ENCODE peak calls at places on chromosomes 6 and 20, in six cellular contexts. W is Karpas-422, Q is neuronal stem cell, S is mesenchymal stem cell, F is SK-N-SH, D is hepatocyte. B is an unnamed sample.

GRCh38 chr20:33995053-33995816 is 1.5 kb downstream of the RALY start:
- DNase-seq in F (no peak), D (peak; percentile 21), S (peak; percentile 27), Q (no peak), W (peak; percentile 51), B (peak; percentile 7)

GRCh38 chr6:84052204-84052882 is 18.8 kb downstream of the MRAP2 start:
- DNase-seq in W (peak; percentile 57), F (peak; percentile 52), Q (peak; percentile 76), S (no peak), D (peak; percentile 53), B (peak; percentile 70)

GRCh38 chr6:28474441-28475219 is 31.3 kb upstream of the ZSCAN23 start:
- DNase-seq in W (peak; percentile 77), F (peak; percentile 39), S (peak; percentile 87), Q (peak; percentile 79), D (peak; percentile 79), B (peak; percentile 72)

GRCh38 chr6:42692151-42692911 is 30.1 kb downstream of the PRPH2 start:
- DNase-seq in S (peak; percentile 67), Q (no peak), D (no peak), F (no peak), W (no peak), B (peak; percentile 60)

GRCh38 chr6:137661601-137662000 is 167.4 kb upstream of the OLIG3 start:
- DNase-seq in D (no peak), W (peak; percentile 78), F (no peak), S (no peak), Q (no peak), B (peak; percentile 41)

GRCh38 chr6:14804444-14805210 is 441.2 kb upstream of the JARID2 start:
- DNase-seq in D (peak; percentile 84), Q (no peak), F (peak; percentile 71), W (no peak), S (peak; percentile 92), B (no peak)

GRCh38 chr20:31260326-31260932 is 3.0 kb downstream of the DEFB115 start:
- DNase-seq in S (no peak), D (peak; percentile 44), W (peak; percentile 77), F (peak; percentile 29), Q (no peak), B (no peak)

GRCh38 chr20:56995635-56996075 is 270.8 kb downstream of the BMP7 start:
- DNase-seq in D (peak; percentile 51), F (peak; percentile 59), S (no peak), W (peak; percentile 78), Q (peak; percentile 41), B (no peak)

GRCh38 chr6:2876210-2877056 is 26.7 kb downstream of the SERPINB9 start:
- DNase-seq in W (peak; percentile 52), D (peak; percentile 75), S (peak; percentile 91), Q (no peak), F (peak; percentile 79), B (peak; percentile 98)

GRCh38 chr6:160999508-160999907 is 7.9 kb downstream of the MAP3K4 start:
- DNase-seq in D (no peak), W (no peak), Q (no peak), F (no peak), S (no peak), B (no peak)

GRCh38 chr6:119128252-119128912 is 49.9 kb upstream of the FAM184A start:
- DNase-seq in D (no peak), S (peak; percentile 68), W (no peak), F (no peak), Q (no peak), B (no peak)

GRCh38 chr6:160520043-160520904 is 143.8 kb downstream of the LPA start:
- DNase-seq in F (peak; percentile 79), S (peak; percentile 75), D (peak; percentile 82), W (no peak), Q (peak; percentile 75), B (peak; percentile 25)

DNA sequence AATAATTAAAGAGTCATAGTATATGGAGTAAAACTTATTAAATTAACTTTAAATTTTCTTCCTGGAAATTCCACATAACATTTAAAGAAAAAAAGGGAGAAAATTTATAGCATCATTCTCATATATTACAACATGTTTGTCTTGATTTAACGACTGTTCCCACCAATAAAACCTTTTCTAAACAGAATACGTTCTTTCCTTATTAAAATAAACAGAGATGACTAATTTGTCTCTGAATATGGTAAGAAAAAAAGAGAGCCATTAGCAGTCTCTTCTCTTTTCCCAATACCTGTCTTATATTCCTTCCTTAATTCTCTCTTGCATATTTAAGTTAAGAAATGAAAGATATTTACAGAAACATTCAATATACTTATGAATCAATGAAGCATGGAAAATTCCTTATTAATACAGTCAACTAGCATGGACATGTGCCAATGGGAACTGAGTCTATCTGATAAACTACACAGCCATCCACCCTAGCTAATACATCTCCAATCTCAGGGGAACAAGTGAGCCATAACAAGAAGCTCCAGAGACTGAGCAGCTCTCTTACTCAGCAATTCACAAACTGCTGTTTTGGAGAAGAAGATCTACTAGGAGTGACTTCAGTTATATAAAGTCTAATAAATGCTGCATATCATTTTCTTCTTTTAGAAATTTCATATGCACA is 347.1 kb upstream of the MANEA start:
- DNase-seq in W (peak; percentile 79), S (peak; percentile 10), F (no peak), Q (no peak), D (no peak), B (no peak)
- H3K4me2 ChIP-seq in W (peak overlapping the region; percentile 53), S (no peak overlapping the region), F (no peak overlapping the region), Q (no peak overlapping the region), D (no peak overlapping the region), B (no peak overlapping the region)

GRCh38 chr6:87588756-87589407 is 905 bp downstream of the RARS2 start:
- DNase-seq in F (no peak), S (peak; percentile 23), D (no peak), Q (no peak), W (no peak), B (no peak)

GRCh38 chr6:87589693-87590416 is at the start of the genes ORC3 and RARS2:
- DNase-seq in Q (peak; percentile 93), S (peak; percentile 96), W (peak; percentile 98), D (peak; percentile 97), F (peak; percentile 95), B (peak; percentile 95)

GRCh38 chr6:87590417-87590880 is 514 bp downstream of the ORC3 start:
- DNase-seq in Q (no peak), D (no peak), W (no peak), F (no peak), S (no peak), B (no peak)

GRCh38 chr6:87583822-87584221 is 6.0 kb downstream of the RARS2 start:
- DNase-seq in W (no peak), D (no peak), F (no peak), Q (no peak), S (no peak), B (no peak)

DNA sequence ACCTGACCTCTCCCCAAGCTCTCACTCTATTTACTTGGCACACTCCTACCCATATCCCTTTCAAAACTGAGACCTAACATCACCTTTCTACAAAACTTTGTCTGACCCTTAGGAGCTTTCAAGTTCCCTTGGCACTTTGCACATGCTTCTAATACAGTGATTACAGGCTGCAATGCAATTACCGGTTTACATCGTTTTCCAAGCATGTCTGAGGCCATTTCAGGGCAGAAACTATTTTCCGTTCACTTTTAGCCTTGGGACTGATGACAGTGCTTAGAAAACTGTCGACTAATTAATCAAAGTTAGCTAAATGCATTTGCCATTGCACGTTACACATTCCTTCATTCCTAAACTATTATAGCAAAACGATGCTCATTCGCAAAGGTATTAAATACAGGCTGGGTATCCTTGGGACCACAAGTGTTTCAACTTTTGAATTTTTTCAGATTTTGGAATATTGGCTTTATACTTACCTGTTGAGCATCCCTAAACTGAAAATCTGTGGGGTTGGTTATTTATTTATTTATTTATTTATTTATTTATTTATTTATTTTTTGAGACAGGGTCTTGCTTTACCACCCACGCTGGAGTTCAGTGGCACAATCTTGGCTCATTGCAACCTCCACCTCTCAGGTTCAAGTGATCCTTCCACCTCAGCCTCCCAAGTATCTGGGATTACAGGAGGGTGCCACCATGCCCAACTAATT is 3.3 kb downstream of the RARS2 start:
- DNase-seq in Q (no peak), W (peak; percentile 25), S (no peak), D (no peak), F (no peak), B (no peak)
- H3K4me2 ChIP-seq in Q (no peak overlapping the region), W (no peak overlapping the region), S (no peak overlapping the region), D (peak overlapping the region; percentile 94), F (no peak overlapping the region), B (no peak overlapping the region)

GRCh38 chr6:35213161-35213823 is 464 bp upstream of the SCUBE3 start:
- DNase-seq in Q (peak; percentile 91), W (no peak), F (peak; percentile 73), S (no peak), D (peak; percentile 41), B (no peak)

GRCh38 chr6:35216412-35216732 is 2.6 kb downstream of the SCUBE3 start:
- DNase-seq in F (no peak), W (no peak), S (no peak), Q (no peak), D (no peak), B (no peak)

GRCh38 chr6:35213824-35214756 is at the start of gene SCUBE3:
- DNase-seq in F (peak; percentile 92), Q (peak; percentile 82), D (peak; percentile 76), W (no peak), S (peak; percentile 50), B (peak; percentile 31)

GRCh38 chr6:35215665-35216411 is 2.1 kb downstream of the SCUBE3 start:
- DNase-seq in D (no peak), F (no peak), S (no peak), Q (no peak), W (no peak), B (no peak)

GRCh38 chr6:35214869-35215664 is 1.3 kb downstream of the SCUBE3 start:
- DNase-seq in D (peak; percentile 15), W (no peak), S (no peak), Q (no peak), F (peak; percentile 42), B (no peak)
- H3K4me2 ChIP-seq in D (peak overlapping the region; percentile 95), W (no peak overlapping the region), S (peak overlapping the region; percentile 94), Q (peak overlapping the region; percentile 81), F (peak overlapping the region; percentile 90), B (peak overlapping the region; percentile 82)

DNA sequence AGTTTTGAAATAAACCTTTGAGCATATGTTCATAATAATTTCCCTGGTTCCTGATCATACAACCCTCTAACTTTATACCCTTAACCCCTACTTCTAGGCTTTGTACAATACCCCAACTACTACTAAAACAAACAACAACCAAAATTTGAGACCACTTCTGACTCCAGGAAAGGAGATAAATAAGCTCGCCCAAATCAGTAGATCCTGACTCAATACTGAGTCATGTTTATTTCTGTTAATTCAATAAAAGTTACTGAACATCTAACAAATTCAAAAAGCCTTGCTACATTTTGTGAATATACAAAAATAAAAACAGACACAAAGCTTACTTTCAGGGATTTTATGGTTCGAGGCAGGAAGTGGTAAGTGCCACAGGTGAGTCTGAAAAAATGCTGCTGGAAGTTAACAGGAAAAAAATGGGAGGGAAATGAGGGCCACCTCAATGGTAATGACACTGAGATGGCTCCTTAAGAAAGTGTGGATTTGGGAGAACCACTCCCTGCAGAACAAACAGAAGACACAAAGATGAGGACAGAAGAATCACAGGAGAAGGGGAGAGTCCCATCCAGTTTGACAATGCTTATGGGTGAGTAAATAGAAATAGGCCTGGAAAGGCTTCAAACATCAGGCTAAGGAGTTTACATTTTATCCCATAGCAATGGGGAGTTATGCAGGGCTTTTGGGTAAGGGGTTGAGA is 63.4 kb downstream of the DST start:
- DNase-seq in W (no peak), F (no peak), Q (no peak), D (no peak), S (no peak), B (no peak)
- H3K4me2 ChIP-seq in W (no peak overlapping the region), F (no peak overlapping the region), Q (no peak overlapping the region), D (no peak overlapping the region), S (no peak overlapping the region), B (no peak overlapping the region)

GRCh38 chr6:18533793-18534192 is 146.6 kb downstream of the RNF144B start:
- DNase-seq in W (no peak), Q (no peak), F (no peak), D (no peak), S (no peak), B (no peak)
- H3K4me2 ChIP-seq in W (no peak overlapping the region), Q (no peak overlapping the region), F (no peak overlapping the region), D (no peak overlapping the region), S (no peak overlapping the region), B (no peak overlapping the region)

GRCh38 chr6:127582777-127583462 is 5.9 kb downstream of the C6orf58 start:
- DNase-seq in W (no peak), F (no peak), D (no peak), S (peak; percentile 57), Q (no peak), B (peak; percentile 30)
- H3K4me2 ChIP-seq in W (no peak overlapping the region), F (no peak overlapping the region), D (no peak overlapping the region), S (no peak overlapping the region), Q (no peak overlapping the region), B (no peak overlapping the region)

B was measured in endothelial cell of umbilical vein.